ENCODE peak calls at places on chromosomes 7 and 10, in five cellular contexts. J is CD4-positive, alpha-beta T cell; H is heart left ventricle; Y is lower lobe of right lung; Q is nephron progenitor cell. B is an unnamed sample.

GRCh38 chr7:47497367-47498096 is 84.4 kb downstream of the TNS3 start:
- DNase-seq in J (no peak), H (no peak), Y (no peak), Q (no peak), B (no peak)

GRCh38 chr7:51551070-51551469 is 234.5 kb upstream of the COBL start:
- DNase-seq in J (no peak), H (no peak), Y (no peak), Q (no peak), B (no peak)

GRCh38 chr7:2355079-2356008 is 717 bp downstream of the EIF3B start:
- DNase-seq in J (peak), H (no peak), Y (no peak), Q (peak), B (no peak)

GRCh38 chr10:69404786-69405185 is 11.9 kb downstream of the TACR2 start:
- DNase-seq in J (no peak), H (no peak), Y (no peak), Q (no peak), B (no peak)

GRCh38 chr7:82605247-82605864 is 161.8 kb upstream of the CACNA2D1 start:
- DNase-seq in J (no peak), H (no peak), Y (no peak), Q (peak), B (no peak)

GRCh38 chr7:84746347-84746746 is 440.5 kb downstream of the SEMA3D start:
- DNase-seq in J (no peak), H (no peak), Y (no peak), Q (no peak), B (no peak)

GRCh38 chr7:107860981-107861652 is 29.9 kb upstream of the DLD start:
- DNase-seq in J (no peak), H (no peak), Y (no peak), Q (no peak), B (no peak)

GRCh38 chr10:21347043-21347799 is 178.3 kb downstream of the SKIDA1 start:
- DNase-seq in J (no peak), H (no peak), Y (no peak), Q (no peak), B (no peak)

GRCh38 chr7:3912291-3912690 is 611.2 kb downstream of the SDK1 start:
- DNase-seq in J (no peak), H (no peak), Y (no peak), Q (peak), B (no peak)

GRCh38 chr7:74355091-74355490 is 65.9 kb downstream of the CLIP2 start:
- DNase-seq in J (no peak), H (no peak), Y (no peak), Q (no peak), B (no peak)

GRCh38 chr7:74572301-74573090 is 85.0 kb upstream of the GTF2I start:
- DNase-seq in J (no peak), H (no peak), Y (no peak), Q (no peak), B (no peak)

GRCh38 chr7:91168766-91169518 is 95.3 kb upstream of the FZD1 start:
- DNase-seq in J (no peak), H (no peak), Y (no peak), Q (peak), B (no peak)

GRCh38 chr10:24971374-24971773 is 19.0 kb upstream of the PRTFDC1 start:
- DNase-seq in J (no peak), H (no peak), Y (no peak), Q (no peak), B (no peak)

GRCh38 chr10:24966962-24967361 is 14.6 kb upstream of the PRTFDC1 start:
- DNase-seq in J (no peak), H (no peak), Y (no peak), Q (no peak), B (no peak)

GRCh38 chr10:24968349-24968748 is 15.9 kb upstream of the PRTFDC1 start:
- DNase-seq in J (no peak), H (no peak), Y (no peak), Q (no peak), B (no peak)

GRCh38 chr10:24973163-24973562 is 20.8 kb upstream of the PRTFDC1 start:
- DNase-seq in J (no peak), H (no peak), Y (no peak), Q (no peak), B (no peak)

DNA sequence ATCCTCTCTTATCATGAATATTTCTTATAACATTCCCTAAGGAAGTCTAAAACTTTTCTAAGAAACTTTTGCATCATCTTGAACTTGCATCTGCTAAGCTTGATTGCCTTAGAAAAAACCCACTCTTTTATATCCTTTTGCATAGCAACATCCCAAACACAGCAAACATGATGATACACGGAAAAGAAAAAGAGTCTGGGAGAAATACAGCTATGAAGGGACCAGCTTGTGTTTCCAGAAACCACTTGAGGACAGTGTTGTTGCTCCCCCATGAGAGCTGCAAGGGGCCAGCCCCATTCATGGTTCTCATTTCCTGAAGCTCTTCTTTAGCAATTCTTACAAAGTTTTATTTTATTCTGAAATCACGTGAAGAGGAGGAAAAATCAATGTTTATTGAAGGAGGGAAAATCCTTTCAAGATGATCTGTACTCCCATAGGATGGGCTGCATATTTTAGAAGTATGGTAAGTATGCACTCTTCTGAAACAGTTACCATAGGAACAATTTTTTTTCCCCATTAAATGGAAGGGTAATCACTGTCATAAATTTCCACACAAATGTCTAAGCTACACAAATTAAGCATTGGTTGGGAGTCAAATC is 17.4 kb upstream of the PRTFDC1 start:
- DNase-seq in J (no peak), H (no peak), Y (no peak), Q (no peak), B (no peak)
- TF ChIP-seq CTCF in J (no peak), H (no peak), Y (no peak), Q (no peak), B (no peak)

GRCh38 chr7:129522088-129522970 is 20.0 kb downstream of the SMKR1 start:
- DNase-seq in J (no peak), H (no peak), Y (no peak), Q (peak), B (no peak)

GRCh38 chr7:129517931-129518330 is 15.6 kb downstream of the SMKR1 start:
- DNase-seq in J (no peak), H (no peak), Y (no peak), Q (no peak), B (no peak)

GRCh38 chr7:129522971-129523340 is 20.6 kb downstream of the SMKR1 start:
- DNase-seq in J (no peak), H (no peak), Y (no peak), Q (no peak), B (no peak)

GRCh38 chr7:129515381-129515780 is 13.1 kb downstream of the SMKR1 start:
- DNase-seq in J (no peak), H (no peak), Y (no peak), Q (no peak), B (no peak)

DNA sequence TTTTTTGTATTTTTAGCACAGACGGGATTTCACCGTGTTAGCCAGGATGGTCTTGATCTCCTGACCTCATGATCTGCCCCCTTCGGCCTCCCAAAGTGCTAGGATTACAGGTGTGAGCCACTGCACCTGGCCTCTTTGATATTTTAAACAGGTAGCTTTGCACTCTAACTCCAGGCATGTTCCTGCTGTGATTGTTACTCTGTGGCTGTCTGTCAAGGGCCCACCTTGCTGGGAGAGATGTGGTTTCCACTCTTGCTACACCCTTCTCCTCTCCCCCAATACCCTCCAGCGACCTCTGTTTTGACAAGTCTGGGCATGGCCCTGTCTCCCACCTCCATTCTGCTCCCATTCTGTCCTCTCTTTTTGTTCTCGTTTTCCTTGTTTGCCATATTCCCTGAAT is 17.1 kb downstream of the SMKR1 start:
- DNase-seq in J (no peak), H (no peak), Y (no peak), Q (no peak), B (no peak)
- TF ChIP-seq CTCF in J (no peak), H (no peak), Y (no peak), Q (no peak), B (no peak)

DNA sequence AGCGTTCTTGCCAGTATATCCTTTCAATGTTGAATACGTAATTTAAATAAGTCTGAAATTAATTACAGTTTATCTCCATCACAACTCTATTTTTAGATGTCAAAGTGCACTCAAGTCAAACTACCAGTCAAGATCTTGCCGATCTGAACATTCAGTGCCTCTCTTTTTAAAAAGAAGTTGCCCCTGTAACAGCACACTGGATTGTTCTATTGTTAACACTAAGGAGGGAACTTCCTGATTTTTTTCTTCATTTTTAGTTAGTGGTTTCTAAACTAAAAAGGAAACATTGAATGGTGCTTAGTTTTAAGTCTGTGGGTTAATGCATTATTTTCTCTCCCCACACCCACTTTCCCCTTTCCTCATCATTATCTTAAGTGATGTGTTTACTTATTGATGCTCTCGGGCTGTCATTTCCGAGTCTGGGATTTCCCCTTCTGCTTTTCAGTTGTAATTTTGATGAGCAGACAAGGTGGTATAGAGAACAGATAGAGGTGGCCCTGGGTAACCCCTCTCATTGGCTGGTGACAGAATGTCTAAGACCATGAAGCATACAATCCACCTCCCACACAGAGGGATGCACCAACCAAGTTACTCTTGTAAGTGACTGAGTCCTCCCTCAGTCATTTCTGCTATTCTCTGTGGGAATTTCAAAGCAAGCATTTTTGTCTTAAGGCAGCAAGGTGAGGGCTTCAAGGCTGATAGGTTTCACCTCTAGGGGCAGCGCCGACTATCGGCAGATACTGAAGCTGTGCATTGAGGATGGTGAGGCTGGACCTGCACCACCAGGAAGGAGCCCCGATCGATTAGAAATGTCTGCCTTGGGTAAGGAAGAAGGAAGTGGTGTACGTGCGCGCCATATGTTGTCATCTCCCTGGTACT is 49.4 kb downstream of the CHN2 start:
- DNase-seq in J (peak), H (no peak), Y (no peak), Q (no peak), B (no peak)
- TF ChIP-seq CTCF in J (no peak), H (no peak), Y (no peak), Q (no peak), B (no peak)

GRCh38 chr7:43929529-43930457 is 3.6 kb downstream of the UBE2D4 start:
- DNase-seq in J (no peak), H (no peak), Y (no peak), Q (no peak), B (no peak)

GRCh38 chr7:43922726-43923125 is 3.5 kb upstream of the UBE2D4 start:
- DNase-seq in J (no peak), H (no peak), Y (no peak), Q (no peak), B (no peak)

GRCh38 chr7:43921423-43921822 is 4.8 kb upstream of the UBE2D4 start:
- DNase-seq in J (no peak), H (no peak), Y (no peak), Q (no peak), B (no peak)

GRCh38 chr7:43927810-43928209 is 1.6 kb downstream of the UBE2D4 start:
- DNase-seq in J (no peak), H (no peak), Y (no peak), Q (no peak), B (no peak)

GRCh38 chr7:43926193-43927043 is at the start of gene UBE2D4:
- DNase-seq in J (peak), H (peak), Y (peak), Q (peak), B (peak)
- TF ChIP-seq CTCF in J (peak), H (no peak), Y (no peak), Q (no peak), B (no peak)

DNA sequence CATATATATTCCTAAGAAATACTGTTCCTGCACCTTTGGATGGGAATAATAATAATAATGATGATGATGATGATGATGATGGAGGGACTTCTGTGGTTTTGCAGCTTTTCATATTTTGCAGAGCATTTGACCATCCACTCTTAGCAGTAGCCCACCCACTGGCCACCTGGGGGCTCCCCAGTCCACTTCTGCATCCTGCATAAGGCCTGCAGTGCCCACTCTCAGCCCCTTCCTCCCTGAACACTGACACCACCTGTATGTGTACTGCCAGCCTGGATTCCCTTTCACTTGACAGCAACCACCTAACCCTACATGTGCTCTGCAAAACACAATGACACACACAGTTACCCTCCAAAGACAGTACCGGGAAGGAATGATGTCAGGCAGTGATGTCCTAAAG is 131.4 kb downstream of the ADAM12 start:
- DNase-seq in J (no peak), H (no peak), Y (no peak), Q (peak), B (no peak)
- TF ChIP-seq CTCF in J (no peak), H (no peak), Y (no peak), Q (peak), B (no peak)

GRCh38 chr10:94038024-94038423 is 44.3 kb downstream of the PLCE1 start:
- DNase-seq in J (no peak), H (no peak), Y (no peak), Q (no peak), B (no peak)
- TF ChIP-seq CTCF in J (no peak), H (no peak), Y (no peak), Q (no peak), B (no peak)

GRCh38 chr7:120941064-120941463 is 9.5 kb upstream of the ING3 start:
- DNase-seq in J (no peak), H (no peak), Y (no peak), Q (no peak), B (no peak)
- TF ChIP-seq CTCF in J (peak), H (peak), Y (peak), Q (no peak), B (peak)

GRCh38 chr10:103062854-103063642 is 130.0 kb downstream of the NT5C2 start:
- DNase-seq in J (no peak), H (no peak), Y (no peak), Q (no peak), B (no peak)
- TF ChIP-seq CTCF in J (no peak), H (no peak), Y (no peak), Q (no peak), B (peak)